ENCODE peak calls at places on chromosomes 11 and 22, in six cellular contexts. Z is K562, K is breast epithelium, Y is prostate gland, N is stomach, Q is endothelial cell of umbilical vein. W is an unnamed sample.

GRCh38 chr11:74417379-74417804 is 19.2 kb upstream of the PGM2L1 start:
- DNase-seq in Q (no peak), K (no peak), Y (peak), Z (no peak), N (no peak), W (no peak)

GRCh38 chr11:67586568-67587250 is 3.1 kb downstream of the GSTP1 start:
- DNase-seq in Y (no peak), K (no peak), N (no peak), Z (no peak), Q (no peak), W (no peak)

GRCh38 chr22:19523240-19524169 is 705 bp downstream of the CLDN5 start:
- DNase-seq in Z (no peak), Q (peak), N (no peak), Y (no peak), K (no peak), W (no peak)

GRCh38 chr11:132072880-132073213 is 702.4 kb downstream of the NTM start:
- DNase-seq in Y (no peak), N (no peak), K (no peak), Z (no peak), Q (no peak), W (no peak)

GRCh38 chr11:95886462-95886861 is 37.4 kb downstream of the MTMR2 start:
- DNase-seq in Q (no peak), K (no peak), N (no peak), Z (no peak), Y (no peak), W (no peak)

GRCh38 chr11:8033312-8033715 is 46.2 kb downstream of the EIF3F start:
- DNase-seq in N (peak), Z (peak), K (peak), Q (peak), Y (peak), W (peak)

GRCh38 chr11:47469411-47470179 is 20.7 kb upstream of the RAPSN start:
- DNase-seq in Y (no peak), Q (no peak), K (no peak), N (no peak), Z (no peak), W (no peak)

GRCh38 chr11:120210651-120211521 is at the start of gene OAF:
- DNase-seq in Q (peak), Y (peak), N (peak), K (no peak), Z (peak), W (peak)

GRCh38 chr22:19962246-19962908 is 20.8 kb upstream of the TXNRD2 start:
- DNase-seq in Z (peak), K (peak), Y (peak), Q (peak), N (peak), W (peak)

GRCh38 chr11:78564889-78565467 is 9.7 kb downstream of the NARS2 start:
- DNase-seq in Y (no peak), Z (no peak), N (no peak), K (no peak), Q (no peak), W (no peak)

GRCh38 chr11:120832609-120833221 is 191.2 kb upstream of the TBCEL start:
- DNase-seq in K (no peak), Y (no peak), Z (no peak), N (no peak), Q (no peak), W (no peak)

GRCh38 chr22:46595545-46595944 is 24.6 kb upstream of the GRAMD4 start:
- DNase-seq in K (no peak), Z (no peak), N (no peak), Q (no peak), Y (no peak), W (no peak)

GRCh38 chr11:69207165-69207889 is 51.6 kb downstream of the SMIM38 start:
- DNase-seq in Y (no peak), Q (no peak), N (no peak), K (peak), Z (no peak), W (no peak)

GRCh38 chr11:10982695-10983492 is 125.0 kb upstream of the ZBED5 start:
- DNase-seq in Z (peak), K (no peak), Y (no peak), Q (no peak), N (no peak), W (no peak)

GRCh38 chr11:83078269-83078668 is 6.6 kb upstream of the RAB30 start:
- DNase-seq in Q (no peak), N (no peak), K (no peak), Z (no peak), Y (no peak), W (no peak)

GRCh38 chr11:95717314-95717713 is 72.3 kb downstream of the FAM76B start:
- DNase-seq in N (no peak), Z (peak), K (no peak), Q (no peak), Y (no peak), W (no peak)

GRCh38 chr11:119382101-119382500 is 611 bp upstream of the USP2 start:
- DNase-seq in Z (no peak), K (peak), N (no peak), Q (no peak), Y (no peak), W (no peak)

GRCh38 chr11:3090096-3090901 is 33.1 kb upstream of the CARS1 start:
- DNase-seq in Z (no peak), Y (no peak), Q (no peak), N (no peak), K (peak), W (peak)

GRCh38 chr11:62883677-62884076 is 3.0 kb downstream of the SLC3A2 start:
- DNase-seq in N (no peak), K (no peak), Y (no peak), Q (no peak), Z (no peak), W (no peak)

GRCh38 chr11:132943325-132943736 is 589.0 kb downstream of the OPCML start:
- DNase-seq in Z (no peak), Y (no peak), K (no peak), Q (no peak), N (no peak), W (no peak)

GRCh38 chr11:85752890-85753581 is 57.9 kb downstream of the SYTL2 start:
- DNase-seq in Y (no peak), N (peak), Q (peak), K (no peak), Z (no peak), W (no peak)

GRCh38 chr11:68258363-68258765 is 13.4 kb downstream of the C11orf24 start:
- DNase-seq in Z (no peak), K (no peak), Y (no peak), N (no peak), Q (no peak), W (no peak)

GRCh38 chr11:91859666-91860065 is 365.0 kb upstream of the FAT3 start:
- DNase-seq in Q (no peak), N (no peak), Z (no peak), K (no peak), Y (no peak), W (no peak)

GRCh38 chr11:19730373-19730772 is 17.7 kb downstream of the NAV2 start:
- DNase-seq in Y (no peak), Z (no peak), K (no peak), Q (no peak), N (no peak), W (no peak)

GRCh38 chr11:1835671-1836010 is 851 bp downstream of the SYT8 start:
- DNase-seq in N (no peak), Z (no peak), K (no peak), Q (no peak), Y (no peak), W (no peak)

GRCh38 chr11:96186806-96187205 is 156.2 kb downstream of the MAML2 start:
- DNase-seq in Y (no peak), K (no peak), Z (no peak), Q (no peak), N (no peak), W (no peak)

GRCh38 chr11:66457826-66458225 is 8.9 kb upstream of the PELI3 start:
- DNase-seq in Z (no peak), N (no peak), Q (no peak), Y (no peak), K (no peak), W (no peak)

GRCh38 chr11:85756401-85757200 is 54.3 kb downstream of the SYTL2 start:
- DNase-seq in K (no peak), Y (peak), N (peak), Q (no peak), Z (no peak), W (no peak)

GRCh38 chr11:70091651-70092050 is 13.5 kb downstream of the ANO1 start:
- DNase-seq in Z (no peak), Q (no peak), Y (no peak), K (no peak), N (no peak), W (no peak)

GRCh38 chr11:121385693-121386092 is 66.4 kb upstream of the SORL1 start:
- DNase-seq in K (no peak), Z (no peak), Y (no peak), N (no peak), Q (no peak), W (no peak)

GRCh38 chr22:46815896-46816721 is 53.7 kb downstream of the TBC1D22A start:
- DNase-seq in Y (no peak), Z (peak), Q (no peak), N (no peak), K (no peak), W (no peak)

GRCh38 chr22:27715078-27715477 is 86.5 kb downstream of the MN1 start:
- DNase-seq in K (no peak), Y (no peak), Z (no peak), Q (no peak), N (no peak), W (no peak)

GRCh38 chr11:17786824-17787525 is 52.4 kb downstream of the KCNC1 start:
- DNase-seq in Z (peak), K (peak), Q (no peak), Y (no peak), N (no peak), W (no peak)

GRCh38 chr22:37904572-37905533 is 1.2 kb upstream of the MICALL1 start:
- DNase-seq in N (peak), K (no peak), Y (no peak), Q (peak), Z (peak), W (no peak)

GRCh38 chr11:28049338-28050216 is 58.4 kb downstream of the KIF18A start:
- DNase-seq in K (no peak), Q (peak), N (no peak), Y (no peak), Z (no peak), W (no peak)

GRCh38 chr11:102513869-102514268 is 16.7 kb downstream of the MMP7 start:
- DNase-seq in Q (no peak), N (no peak), Z (peak), Y (peak), K (peak), W (no peak)

GRCh38 chr11:67649634-67650540 is 643 bp downstream of the ACY3 start:
- DNase-seq in Y (no peak), Z (no peak), Q (no peak), N (no peak), K (no peak), W (no peak)

GRCh38 chr11:65558002-65558784 is at the start of gene LTBP3:
- DNase-seq in Y (peak), Q (peak), N (peak), K (no peak), Z (peak), W (peak)

GRCh38 chr22:42895087-42895486 is 38.0 kb upstream of the ARFGAP3 start:
- DNase-seq in N (no peak), Z (no peak), Y (no peak), K (no peak), Q (no peak), W (peak)

DNA sequence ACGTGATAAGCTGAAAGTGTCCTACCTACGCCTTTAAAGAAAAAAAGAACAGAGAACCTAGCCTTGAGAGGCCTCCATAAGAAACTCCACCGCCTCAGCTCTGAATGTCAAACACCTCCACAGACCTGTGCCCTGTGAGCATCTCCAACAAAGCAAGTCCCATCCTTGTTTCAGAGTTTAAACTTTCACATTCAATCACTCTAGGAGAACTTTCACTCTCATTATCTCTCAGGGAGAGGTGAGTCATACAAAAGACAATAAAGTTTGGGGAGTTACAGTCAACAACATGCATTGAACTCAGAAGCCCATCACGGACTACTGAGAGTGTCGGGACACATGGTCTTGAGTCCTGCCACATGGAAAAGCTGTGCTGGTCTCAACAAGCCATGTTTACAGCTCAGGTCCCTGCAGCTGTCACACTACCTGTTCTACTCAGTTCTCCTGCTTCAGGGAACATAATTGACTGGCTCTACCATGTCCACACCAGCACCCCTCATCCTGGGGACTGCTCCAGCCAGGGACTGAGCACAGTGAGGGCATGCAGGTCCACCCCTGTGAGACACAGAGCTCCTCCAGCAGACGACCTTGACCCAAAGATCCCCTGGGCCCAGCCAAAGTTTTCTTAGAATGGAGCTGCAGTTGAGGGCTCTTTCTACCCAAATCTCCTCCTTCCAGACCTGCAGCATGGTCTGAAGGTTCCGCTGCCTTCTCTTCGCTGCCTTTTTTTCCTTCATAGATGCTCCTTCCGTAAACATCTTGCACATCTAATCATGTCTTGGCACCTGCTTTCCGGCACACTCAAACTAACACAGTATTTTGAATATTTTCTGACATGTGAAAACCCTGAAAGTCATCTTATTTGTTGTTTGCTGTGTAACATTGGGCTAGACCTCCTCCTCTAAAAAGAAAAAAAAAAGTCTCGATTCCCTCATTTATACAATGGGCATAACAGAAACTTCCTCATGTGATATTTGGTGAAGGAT is 114.9 kb downstream of the ETS1 start:
- DNase-seq in N (no peak), K (no peak), Y (no peak), Z (no peak), Q (peak), W (no peak)
- TF ChIP-seq POLR2AphosphoS5 in N (no peak), K (no peak), Y (no peak), Z (no peak), Q (no peak), W (peak)

DNA sequence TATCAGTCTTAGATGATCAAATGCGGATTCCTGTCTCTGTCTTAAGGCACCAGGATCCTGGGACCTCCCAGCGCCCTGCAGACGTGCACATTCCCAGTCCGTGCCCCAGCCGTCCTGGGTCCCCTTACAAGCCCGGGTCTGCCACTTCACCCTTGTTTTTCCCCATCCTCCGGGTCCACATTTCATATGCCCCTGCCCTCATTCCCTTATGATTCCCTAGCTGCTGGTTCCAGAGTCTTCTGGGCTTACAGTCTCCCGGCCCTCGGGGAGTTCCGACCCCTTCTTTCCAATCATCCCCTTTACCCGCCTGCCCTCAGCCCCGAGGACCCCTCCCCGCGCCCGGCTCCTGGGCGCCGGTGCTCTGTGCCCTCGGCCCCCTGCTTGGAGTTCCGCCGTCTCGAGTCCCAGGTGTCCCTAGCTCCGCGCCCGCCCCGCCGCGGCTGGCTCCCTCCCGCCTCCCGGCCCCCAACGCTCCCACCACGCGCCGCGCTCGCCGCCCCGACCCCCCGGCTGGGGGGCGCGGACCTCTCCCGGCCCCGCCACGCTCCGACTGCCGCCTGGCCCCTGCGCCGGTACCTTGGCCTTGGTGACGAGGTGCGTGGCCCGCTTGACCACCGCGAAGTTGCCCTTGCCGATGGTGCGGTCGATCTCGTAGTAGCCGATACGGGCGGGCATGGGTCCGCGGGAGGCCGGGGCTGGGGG is 510 bp downstream of the SIK3 start:
- DNase-seq in Y (peak), Z (peak), Q (peak), K (peak), N (peak), W (no peak)
- TF ChIP-seq POLR2AphosphoS5 in Y (no peak), Z (no peak), Q (no peak), K (peak), N (no peak), W (no peak)

GRCh38 chr11:117796456-117797428 is at the start of gene DSCAML1:
- DNase-seq in Y (no peak), K (no peak), N (no peak), Z (no peak), Q (no peak), W (no peak)
- TF ChIP-seq POLR2AphosphoS5 in Y (no peak), K (no peak), N (no peak), Z (no peak), Q (no peak), W (no peak)

DNA sequence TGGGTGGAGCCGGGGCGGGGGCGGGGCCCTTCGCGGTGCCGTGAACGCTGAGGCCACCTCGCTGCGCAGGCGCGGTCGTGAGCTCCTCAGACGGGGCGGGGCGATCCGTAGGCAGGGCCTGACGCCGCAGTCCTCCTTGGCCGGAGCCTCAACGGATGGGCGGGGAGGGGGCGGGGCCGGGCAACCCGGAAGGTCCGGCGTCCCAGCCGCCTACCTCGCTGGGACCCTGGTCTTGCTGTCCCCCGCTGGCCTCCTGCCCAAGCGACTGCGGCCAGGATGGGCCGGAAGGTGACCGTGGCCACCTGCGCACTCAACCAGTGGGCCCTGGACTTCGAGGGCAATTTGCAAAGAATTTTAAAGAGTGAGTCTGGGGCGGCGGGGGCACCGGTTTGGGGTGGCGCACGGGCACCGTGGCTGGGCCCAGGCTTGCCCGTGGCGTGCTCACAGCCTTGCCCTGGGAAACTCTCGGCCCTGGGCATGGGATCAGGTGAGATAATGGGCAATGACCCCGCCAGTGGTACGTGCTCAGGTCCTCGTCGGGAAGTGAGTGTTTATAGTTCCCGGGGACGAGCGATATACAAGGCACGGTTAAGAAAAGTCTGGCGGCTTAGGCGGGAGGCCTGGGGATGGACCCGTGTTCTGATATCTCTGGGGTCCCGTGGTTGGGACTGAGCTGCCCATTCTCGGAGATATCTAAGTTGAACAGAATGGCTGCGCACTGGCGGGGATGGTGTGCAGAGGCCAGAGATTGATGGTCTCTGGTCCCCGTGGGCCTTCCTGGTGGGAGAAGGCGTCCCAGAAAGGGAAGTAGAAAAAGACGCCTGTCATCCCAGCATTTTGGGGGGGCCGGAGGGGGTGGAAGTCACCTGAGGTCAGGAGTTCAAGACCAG is at the start of gene NADSYN1:
- DNase-seq in Q (peak), Y (peak), K (peak), N (peak), Z (peak), W (peak)
- TF ChIP-seq POLR2AphosphoS5 in Q (peak), Y (peak), K (peak), N (no peak), Z (peak), W (peak)